ENCODE peak calls at places on chromosomes 2 and 18, in seven cellular contexts. One of them, this sample, is unnamed.
A peak's percentile ranks its signal among the peaks of the same experiment; 100 is the strongest.

GRCh38 chr2:43484323-43484930 is 111.4 kb downstream of the THADA start:
- DNase-seq in T-helper 1 cell: no peak
- DNase-seq in tibial nerve: no peak
- DNase-seq in AG04450: peak; percentile 61
- DNase-seq in GM18507: no peak
- DNase-seq in cardiac muscle cell: peak; percentile 81
- DNase-seq in T-helper 9 cell: no peak
- DNase-seq in this sample: peak; percentile 46

GRCh38 chr2:42787424-42787787 is 5.0 kb downstream of the HAAO start:
- DNase-seq in cardiac muscle cell: no peak
- DNase-seq in T-helper 9 cell: no peak
- DNase-seq in tibial nerve: no peak
- DNase-seq in T-helper 1 cell: no peak
- DNase-seq in GM18507: no peak
- DNase-seq in AG04450: no peak
- DNase-seq in this sample: no peak

GRCh38 chr2:12331698-12332097 is 385.0 kb upstream of the TRIB2 start:
- DNase-seq in tibial nerve: no peak
- DNase-seq in T-helper 9 cell: no peak
- DNase-seq in AG04450: no peak
- DNase-seq in cardiac muscle cell: no peak
- DNase-seq in T-helper 1 cell: no peak
- DNase-seq in GM18507: no peak
- DNase-seq in this sample: no peak

GRCh38 chr2:71669628-71670429 is 216.5 kb downstream of the DYSF start:
- DNase-seq in T-helper 1 cell: no peak
- DNase-seq in GM18507: no peak
- DNase-seq in tibial nerve: no peak
- DNase-seq in T-helper 9 cell: no peak
- DNase-seq in cardiac muscle cell: no peak
- DNase-seq in AG04450: no peak
- DNase-seq in this sample: peak; percentile 9

GRCh38 chr18:6747646-6748045 is 18.1 kb downstream of the ARHGAP28 start:
- DNase-seq in AG04450: peak; percentile 79
- DNase-seq in T-helper 1 cell: no peak
- DNase-seq in tibial nerve: no peak
- DNase-seq in T-helper 9 cell: no peak
- DNase-seq in GM18507: no peak
- DNase-seq in cardiac muscle cell: no peak
- DNase-seq in this sample: no peak

GRCh38 chr2:188788621-188789020 is 185.6 kb upstream of the COL3A1 start:
- DNase-seq in GM18507: no peak
- DNase-seq in cardiac muscle cell: no peak
- DNase-seq in AG04450: no peak
- DNase-seq in tibial nerve: peak; percentile 61
- DNase-seq in T-helper 1 cell: no peak
- DNase-seq in T-helper 9 cell: no peak
- DNase-seq in this sample: no peak

GRCh38 chr18:69528439-69528838 is 127.8 kb downstream of the DOK6 start:
- DNase-seq in tibial nerve: no peak
- DNase-seq in T-helper 1 cell: no peak
- DNase-seq in GM18507: no peak
- DNase-seq in AG04450: no peak
- DNase-seq in cardiac muscle cell: no peak
- DNase-seq in T-helper 9 cell: no peak
- DNase-seq in this sample: no peak

GRCh38 chr2:36354816-36355156 is 792 bp upstream of the CRIM1 start:
- DNase-seq in GM18507: no peak
- DNase-seq in AG04450: no peak
- DNase-seq in T-helper 1 cell: no peak
- DNase-seq in tibial nerve: no peak
- DNase-seq in cardiac muscle cell: no peak
- DNase-seq in T-helper 9 cell: no peak
- DNase-seq in this sample: no peak

GRCh38 chr18:25289040-25289631 is 62.8 kb downstream of the ZNF521 start:
- DNase-seq in T-helper 1 cell: no peak
- DNase-seq in T-helper 9 cell: no peak
- DNase-seq in GM18507: no peak
- DNase-seq in cardiac muscle cell: no peak
- DNase-seq in AG04450: peak; percentile 69
- DNase-seq in tibial nerve: no peak
- DNase-seq in this sample: no peak

GRCh38 chr18:3179430-3180089 is 40.2 kb downstream of the MYOM1 start:
- DNase-seq in GM18507: peak; percentile 8
- DNase-seq in AG04450: no peak
- DNase-seq in T-helper 9 cell: no peak
- DNase-seq in tibial nerve: no peak
- DNase-seq in T-helper 1 cell: no peak
- DNase-seq in cardiac muscle cell: peak; percentile 18
- DNase-seq in this sample: no peak

This sample was measured in naive thymus-derived CD8-positive, alpha-beta T cell.